ENCODE peak calls at places on chromosomes 7 and 10, in four cellular contexts. X is GM13976, Z is fibroblast of lung, M is iPS DF 6.9. J is an unnamed sample.

GRCh38 chr10:6141296-6142151 is 52.7 kb downstream of the RBM17 start:
- DNase-seq in X (peak), Z (peak), M (no peak), J (no peak)

GRCh38 chr7:128453836-128454804 is 1.6 kb upstream of the HILPDA start:
- DNase-seq in X (no peak), Z (peak), M (no peak), J (peak)

GRCh38 chr7:124716894-124717293 is 48.7 kb downstream of the GPR37 start:
- DNase-seq in X (no peak), Z (no peak), M (no peak), J (no peak)

GRCh38 chr10:111944331-111944730 is 239.2 kb downstream of the GPAM start:
- DNase-seq in X (no peak), Z (no peak), M (no peak), J (no peak)

GRCh38 chr10:62728479-62728878 is 76.0 kb upstream of the ADO start:
- DNase-seq in X (no peak), Z (no peak), M (no peak), J (peak)

GRCh38 chr10:131354380-131354779 is 42.9 kb upstream of the TCERG1L start:
- DNase-seq in X (no peak), Z (no peak), M (no peak), J (no peak)

GRCh38 chr10:109852004-109852717 is 71.2 kb downstream of the XPNPEP1 start:
- DNase-seq in X (peak), Z (peak), M (peak), J (peak)

GRCh38 chr10:43122096-43122495 is 16.1 kb upstream of the CSGALNACT2 start:
- DNase-seq in X (no peak), Z (no peak), M (no peak), J (no peak)

GRCh38 chr10:30826679-30827078 is 197.1 kb upstream of the LYZL2 start:
- DNase-seq in X (no peak), Z (no peak), M (no peak), J (no peak)

GRCh38 chr7:28530175-28531142 is 118.1 kb downstream of the CREB5 start:
- DNase-seq in X (no peak), Z (peak), M (no peak), J (no peak)

GRCh38 chr10:80253266-80253962 is 36.0 kb downstream of the MAT1A start:
- DNase-seq in X (peak), Z (no peak), M (no peak), J (no peak)

GRCh38 chr7:120805636-120806388 is 52.1 kb downstream of the TSPAN12 start:
- DNase-seq in X (peak), Z (peak), M (peak), J (peak)

GRCh38 chr10:86261933-86262665 is 104.5 kb downstream of the GRID1 start:
- DNase-seq in X (peak), Z (no peak), M (peak), J (peak)

GRCh38 chr10:70699659-70700174 is 27.4 kb downstream of the ADAMTS14 start:
- DNase-seq in X (no peak), Z (no peak), M (no peak), J (no peak)

GRCh38 chr10:9175200-9175599 is 1120.7 kb downstream of the GATA3 start:
- DNase-seq in X (no peak), Z (no peak), M (no peak), J (no peak)

GRCh38 chr10:133274751-133275682 is 1.7 kb downstream of the ADAM8 start:
- DNase-seq in X (peak), Z (no peak), M (no peak), J (peak)

GRCh38 chr10:96610817-96611216 is 24.0 kb upstream of the TM9SF3 start:
- DNase-seq in X (no peak), Z (no peak), M (no peak), J (no peak)

GRCh38 chr7:84123903-84124573 is 70.6 kb downstream of the SEMA3A start:
- DNase-seq in X (no peak), Z (peak), M (no peak), J (no peak)

GRCh38 chr7:124033093-124033806 is 383 bp upstream of the TMEM229A start:
- DNase-seq in X (peak), Z (peak), M (no peak), J (peak)

GRCh38 chr10:74460812-74461211 is 309.8 kb downstream of the ADK start:
- DNase-seq in X (peak), Z (peak), M (no peak), J (no peak)

GRCh38 chr10:132637477-132638129 is 100.0 kb downstream of the INPP5A start:
- DNase-seq in X (peak), Z (peak), M (peak), J (no peak)

GRCh38 chr7:90538405-90538804 is 57.7 kb upstream of the CDK14 start:
- DNase-seq in X (no peak), Z (no peak), M (no peak), J (no peak)

J was measured in trophoblast cell.